ENCODE peak calls at places on chromosome 21, in five cellular contexts. N is HCT116, W is ovary, I is AG09309, E is Peyer's patch. K is an unnamed sample.

GRCh38 chr21:16159213-16159970 is 429.6 kb downstream of the USP25 start:
- DNase-seq in N (no peak), W (no peak), I (no peak), E (no peak), K (no peak)

GRCh38 chr21:33362044-33362555 is 37.3 kb downstream of the IFNAR1 start:
- DNase-seq in N (no peak), W (no peak), I (no peak), E (peak), K (peak)

GRCh38 chr21:15065381-15066230 is 806 bp upstream of the NRIP1 start:
- DNase-seq in N (no peak), W (peak), I (peak), E (peak), K (peak)

GRCh38 chr21:40840441-40840840 is 6.5 kb downstream of the DSCAM start:
- DNase-seq in N (no peak), W (no peak), I (no peak), E (no peak), K (no peak)

GRCh38 chr21:33543505-33544129 is 779 bp downstream of the SON start:
- DNase-seq in N (no peak), W (peak), I (no peak), E (peak), K (no peak)

GRCh38 chr21:15309022-15309590 is 244.3 kb upstream of the NRIP1 start:
- DNase-seq in N (no peak), W (no peak), I (no peak), E (no peak), K (no peak)

GRCh38 chr21:21624674-21625073 is 626.5 kb downstream of the NCAM2 start:
- DNase-seq in N (no peak), W (no peak), I (no peak), E (no peak), K (no peak)

GRCh38 chr21:43864806-43865470 is at the start of gene AGPAT3:
- DNase-seq in N (no peak), W (peak), I (no peak), E (no peak), K (no peak)

GRCh38 chr21:32666258-32666657 is 54.1 kb upstream of the CFAP298 start:
- DNase-seq in N (no peak), W (no peak), I (no peak), E (no peak), K (no peak)

GRCh38 chr21:44349847-44350772 is 3.3 kb upstream of the TRPM2 start:
- DNase-seq in N (no peak), W (no peak), I (no peak), E (no peak), K (no peak)

GRCh38 chr21:26883768-26884167 is 38.6 kb upstream of the ADAMTS1 start:
- DNase-seq in N (no peak), W (no peak), I (no peak), E (no peak), K (no peak)

GRCh38 chr21:40511976-40512375 is 335.0 kb downstream of the DSCAM start:
- DNase-seq in N (no peak), W (no peak), I (peak), E (no peak), K (no peak)

GRCh38 chr21:34822957-34823356 is 154.2 kb downstream of the CLIC6 start:
- DNase-seq in N (no peak), W (no peak), I (no peak), E (peak), K (no peak)

GRCh38 chr21:16002872-16003466 is 273.2 kb downstream of the USP25 start:
- DNase-seq in N (no peak), W (no peak), I (peak), E (no peak), K (no peak)

GRCh38 chr21:31446206-31446900 is 102.3 kb upstream of the TIAM1 start:
- DNase-seq in N (no peak), W (no peak), I (no peak), E (peak), K (no peak)

GRCh38 chr21:18617291-18617690 is 213.7 kb upstream of the TMPRSS15 start:
- DNase-seq in N (no peak), W (no peak), I (no peak), E (no peak), K (no peak)

GRCh38 chr21:43315244-43316137 is 111.4 kb downstream of the SIK1 start:
- DNase-seq in N (no peak), W (no peak), I (no peak), E (no peak), K (no peak)

GRCh38 chr21:33360281-33360680 is 35.5 kb downstream of the IFNAR1 start:
- DNase-seq in N (no peak), W (no peak), I (no peak), E (no peak), K (no peak)

GRCh38 chr21:16535100-16535418 is 805.3 kb downstream of the USP25 start:
- DNase-seq in N (no peak), W (peak), I (peak), E (peak), K (peak)

GRCh38 chr21:39316062-39316461 is 2.6 kb upstream of the BRWD1 start:
- DNase-seq in N (no peak), W (no peak), I (no peak), E (no peak), K (no peak)

GRCh38 chr21:39604951-39605350 is 7.8 kb upstream of the B3GALT5 start:
- DNase-seq in N (no peak), W (no peak), I (no peak), E (no peak), K (no peak)

GRCh38 chr21:33655591-33656221 is 13.4 kb downstream of the ITSN1 start:
- DNase-seq in N (peak), W (no peak), I (no peak), E (no peak), K (no peak)

GRCh38 chr21:42066521-42066920 is 4.6 kb upstream of the UMODL1 start:
- DNase-seq in N (no peak), W (no peak), I (no peak), E (no peak), K (no peak)

GRCh38 chr21:42068256-42068545 is 2.9 kb upstream of the UMODL1 start:
- DNase-seq in N (no peak), W (no peak), I (no peak), E (no peak), K (no peak)

GRCh38 chr21:42067531-42068255 is 3.4 kb upstream of the UMODL1 start:
- DNase-seq in N (no peak), W (no peak), I (no peak), E (no peak), K (no peak)

GRCh38 chr21:42069327-42069726 is 1.8 kb upstream of the UMODL1 start:
- DNase-seq in N (no peak), W (no peak), I (no peak), E (no peak), K (no peak)

DNA sequence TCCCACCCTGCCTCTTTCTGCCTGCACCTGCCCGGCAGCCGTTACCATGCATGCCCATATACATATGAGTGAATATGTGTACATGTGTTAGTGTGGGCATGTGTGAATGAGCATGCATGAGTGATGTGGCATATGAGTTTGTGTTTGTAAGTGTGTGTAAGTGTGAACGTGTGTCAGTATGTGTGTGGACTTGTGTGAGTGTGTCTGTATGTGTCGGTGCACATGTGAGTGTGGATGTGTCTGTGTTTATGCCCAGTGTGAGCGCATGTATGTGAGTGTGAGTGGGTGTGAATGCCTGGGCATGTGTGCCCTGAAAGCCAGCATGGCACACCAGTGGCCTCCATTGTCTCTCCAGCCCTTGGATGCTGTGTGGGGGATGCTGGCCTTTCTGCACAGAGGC is 2.5 kb upstream of the UMODL1 start:
- DNase-seq in N (no peak), W (no peak), I (no peak), E (no peak), K (no peak)
- H3K4me3 ChIP-seq in N (no peak), W (no peak), I (no peak), E (no peak), K (no peak)

GRCh38 chr21:29670228-29670627 is 269.6 kb downstream of the GRIK1 start:
- DNase-seq in N (no peak), W (no peak), I (no peak), E (no peak), K (no peak)
- H3K4me3 ChIP-seq in N (no peak), W (no peak), I (no peak), E (no peak), K (no peak)

DNA sequence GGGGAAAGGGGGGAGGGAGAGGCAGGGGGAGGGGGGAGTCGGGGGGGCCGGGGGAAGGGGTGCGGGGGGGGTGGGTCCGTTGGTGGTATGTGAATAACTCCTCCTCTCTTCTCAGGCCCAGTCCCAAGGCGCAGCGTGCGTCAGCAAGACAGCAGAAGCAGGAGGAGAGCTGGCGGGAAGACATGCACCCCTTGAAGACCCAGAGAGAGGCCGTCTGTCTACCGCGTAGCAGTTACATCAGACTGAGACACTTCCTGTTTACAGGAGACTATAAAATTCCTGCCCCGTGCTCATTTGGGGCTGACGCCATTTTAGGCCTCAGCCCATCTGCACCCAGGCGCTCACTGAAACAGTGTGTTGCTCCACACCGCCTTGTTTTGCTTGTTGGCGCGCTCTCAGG is 55.3 kb downstream of the SETD4 start:
- DNase-seq in N (no peak), W (no peak), I (peak), E (peak), K (no peak)
- H3K4me3 ChIP-seq in N (no peak), W (peak), I (peak), E (no peak), K (no peak)

DNA sequence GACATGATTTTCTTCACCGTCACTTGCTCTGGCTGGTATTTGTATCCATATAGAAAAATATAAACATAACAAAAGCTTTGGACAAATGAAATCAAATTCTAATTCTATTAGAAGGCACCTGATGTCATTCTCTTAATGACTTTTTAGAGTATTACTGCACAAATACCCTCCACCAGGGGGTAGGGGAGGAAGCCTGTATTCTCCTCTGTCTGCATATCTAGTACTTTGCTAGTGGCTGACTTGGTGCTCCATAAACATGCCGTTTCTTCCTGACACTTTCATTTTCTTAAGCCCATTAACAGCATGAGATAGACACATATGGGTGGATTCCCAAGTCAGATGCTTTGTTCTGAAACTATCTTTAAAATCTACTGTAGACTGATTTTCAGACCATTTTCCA is 20.6 kb upstream of the KCNJ15 start:
- DNase-seq in N (no peak), W (no peak), I (no peak), E (no peak), K (no peak)
- H3K4me3 ChIP-seq in N (no peak), W (no peak), I (no peak), E (no peak), K (no peak)

GRCh38 chr21:37915516-37915915 is 741 bp downstream of the KCNJ6 start:
- DNase-seq in N (no peak), W (no peak), I (no peak), E (no peak), K (no peak)

GRCh38 chr21:37915941-37916794 is at the start of gene KCNJ6:
- DNase-seq in N (no peak), W (no peak), I (no peak), E (no peak), K (no peak)

GRCh38 chr21:37917612-37918011 is 1.4 kb upstream of the KCNJ6 start:
- DNase-seq in N (no peak), W (no peak), I (no peak), E (no peak), K (no peak)

GRCh38 chr21:37914211-37914900 is 1.9 kb downstream of the KCNJ6 start:
- DNase-seq in N (no peak), W (no peak), I (no peak), E (no peak), K (no peak)

DNA sequence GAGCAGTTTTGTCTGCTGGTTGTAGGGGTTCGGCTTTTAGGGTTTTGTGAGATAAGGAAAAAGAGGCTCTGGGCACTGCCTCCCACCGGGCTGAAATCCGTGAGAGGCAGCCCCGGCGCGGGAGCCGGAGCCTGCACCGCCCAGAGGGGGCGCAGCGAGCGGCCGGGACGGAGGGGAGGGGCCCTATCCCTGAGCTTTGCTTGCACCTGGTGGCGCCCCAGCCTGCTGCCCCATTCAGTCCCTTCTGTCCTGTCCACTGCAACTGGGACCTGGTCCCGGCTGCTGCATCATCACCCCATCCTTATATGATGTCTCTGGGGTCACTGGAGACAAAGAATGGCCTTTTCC is 512 bp upstream of the KCNJ6 start:
- DNase-seq in N (no peak), W (no peak), I (no peak), E (no peak), K (no peak)
- H3K4me3 ChIP-seq in N (no peak), W (no peak), I (no peak), E (no peak), K (no peak)

GRCh38 chr21:41897690-41898089 is 18.5 kb upstream of the PRDM15 start:
- DNase-seq in N (no peak), W (no peak), I (no peak), E (no peak), K (no peak)

GRCh38 chr21:41898998-41899397 is 19.9 kb upstream of the PRDM15 start:
- DNase-seq in N (no peak), W (no peak), I (no peak), E (no peak), K (no peak)

GRCh38 chr21:41895643-41896493 is 16.7 kb upstream of the PRDM15 start:
- DNase-seq in N (no peak), W (no peak), I (no peak), E (peak), K (no peak)

GRCh38 chr21:41894922-41895557 is 15.9 kb upstream of the PRDM15 start:
- DNase-seq in N (no peak), W (no peak), I (no peak), E (no peak), K (no peak)

DNA sequence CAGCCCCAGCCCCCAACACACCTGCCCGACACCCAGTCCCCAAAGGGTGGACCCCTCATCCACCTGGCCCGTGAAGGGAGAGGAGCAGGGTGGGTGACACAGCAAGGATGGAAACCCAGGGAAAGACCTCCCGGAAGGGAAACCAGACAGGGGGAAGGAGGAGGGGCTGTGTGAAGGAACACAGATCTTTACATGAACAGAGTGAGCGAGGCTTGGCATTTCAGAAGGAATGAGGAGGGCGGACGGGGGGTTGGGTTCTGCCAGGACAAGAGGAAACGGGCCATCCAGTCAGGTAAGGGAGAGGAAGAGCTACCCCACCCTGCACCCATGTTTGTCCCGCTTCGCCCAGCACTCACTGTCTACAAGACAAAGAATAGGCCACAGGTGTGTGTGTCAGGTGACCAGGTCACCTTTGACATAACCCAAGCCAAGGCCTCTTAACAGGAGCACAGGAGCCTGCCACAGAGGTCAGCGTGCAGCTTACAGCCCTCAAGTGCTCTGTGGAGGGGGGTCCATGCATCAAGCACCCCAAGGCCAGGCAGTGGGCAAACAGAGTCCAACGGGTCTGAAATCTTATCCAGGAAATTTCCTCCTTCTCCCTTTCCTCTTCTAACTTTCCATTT is 18.0 kb upstream of the PRDM15 start:
- DNase-seq in N (no peak), W (no peak), I (no peak), E (no peak), K (no peak)
- H3K4me3 ChIP-seq in N (no peak), W (no peak), I (no peak), E (no peak), K (no peak)

DNA sequence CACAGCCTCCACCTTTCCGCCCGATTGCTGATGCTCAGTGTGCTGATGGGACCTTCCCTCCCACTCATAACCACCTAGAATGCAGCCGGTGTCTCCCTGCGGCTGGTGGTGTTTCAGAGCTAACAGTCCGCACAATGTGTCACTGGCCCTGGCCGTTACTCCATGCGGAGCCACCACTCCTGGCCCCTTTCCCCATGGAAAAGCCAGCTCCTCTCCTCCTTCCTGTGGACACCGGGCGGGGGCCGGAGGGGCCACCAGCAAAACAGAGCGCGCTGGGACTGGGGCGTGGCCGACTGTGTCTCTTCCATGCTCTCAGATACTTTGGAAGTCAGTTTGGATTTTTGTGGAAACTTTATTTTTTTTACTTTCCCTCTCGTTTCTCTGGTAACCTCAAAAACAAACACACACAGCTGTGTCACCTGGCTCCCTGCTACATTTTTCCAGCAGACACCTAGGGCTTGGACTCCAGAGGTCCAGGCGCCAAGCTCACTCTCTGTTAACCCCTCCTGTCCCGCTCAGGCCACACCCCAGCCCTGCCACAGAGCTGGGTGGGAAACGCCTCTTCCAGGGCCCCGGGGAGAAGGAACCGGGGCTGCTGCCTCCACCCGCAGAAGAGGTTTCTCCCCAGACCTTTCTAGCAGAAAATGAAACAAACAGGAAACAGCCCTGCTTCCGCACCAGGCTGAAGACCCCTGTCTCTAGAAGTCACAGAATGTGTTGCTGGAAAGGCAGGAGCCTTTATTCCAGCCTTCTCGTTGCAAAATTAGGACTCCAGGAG is 32.5 kb upstream of the COL6A2 start:
- DNase-seq in N (no peak), W (peak), I (no peak), E (peak), K (no peak)
- H3K4me3 ChIP-seq in N (no peak), W (no peak), I (no peak), E (no peak), K (no peak)